ENCODE peak calls at places on chromosomes 13 and 19, in five cellular contexts. One of them, this sample, is unnamed.

GRCh38 chr13:101218484-101218883 is 197.8 kb downstream of the NALCN start:
- DNase-seq in hepatocyte: no peak
- DNase-seq in H54: no peak
- DNase-seq in activated CD4-positive, CD25-positive, alpha-beta regulatory T cell: no peak
- DNase-seq in brain microvascular endothelial cell: peak; percentile 20
- DNase-seq in this sample: no peak

GRCh38 chr19:45767881-45768643 is 990 bp downstream of the SIX5 start:
- DNase-seq in hepatocyte: peak; percentile 83
- DNase-seq in H54: peak; percentile 40
- DNase-seq in brain microvascular endothelial cell: peak; percentile 45
- DNase-seq in activated CD4-positive, CD25-positive, alpha-beta regulatory T cell: no peak
- DNase-seq in this sample: peak; percentile 64

GRCh38 chr19:55838906-55839305 is 2.6 kb downstream of the NLRP4 start:
- DNase-seq in brain microvascular endothelial cell: no peak
- DNase-seq in H54: no peak
- DNase-seq in activated CD4-positive, CD25-positive, alpha-beta regulatory T cell: no peak
- DNase-seq in hepatocyte: no peak
- DNase-seq in this sample: no peak

GRCh38 chr13:36282818-36283432 is 14.7 kb downstream of the CCDC169 start:
- DNase-seq in hepatocyte: peak; percentile 66
- DNase-seq in brain microvascular endothelial cell: no peak
- DNase-seq in H54: no peak
- DNase-seq in activated CD4-positive, CD25-positive, alpha-beta regulatory T cell: no peak
- DNase-seq in this sample: no peak

GRCh38 chr19:13092206-13092605 is 10.5 kb downstream of the LYL1 start:
- DNase-seq in brain microvascular endothelial cell: no peak
- DNase-seq in hepatocyte: no peak
- DNase-seq in H54: no peak
- DNase-seq in activated CD4-positive, CD25-positive, alpha-beta regulatory T cell: no peak
- DNase-seq in this sample: no peak

GRCh38 chr13:30108913-30109237 is 198.5 kb downstream of the KATNAL1 start:
- DNase-seq in activated CD4-positive, CD25-positive, alpha-beta regulatory T cell: no peak
- DNase-seq in brain microvascular endothelial cell: no peak
- DNase-seq in H54: no peak
- DNase-seq in hepatocyte: peak; percentile 92
- DNase-seq in this sample: no peak

GRCh38 chr19:30064776-30065494 is 122.9 kb downstream of the URI1 start:
- DNase-seq in activated CD4-positive, CD25-positive, alpha-beta regulatory T cell: no peak
- DNase-seq in brain microvascular endothelial cell: no peak
- DNase-seq in hepatocyte: no peak
- DNase-seq in H54: no peak
- DNase-seq in this sample: no peak

GRCh38 chr19:28242317-28242927 is 970.5 kb downstream of the UQCRFS1 start:
- DNase-seq in activated CD4-positive, CD25-positive, alpha-beta regulatory T cell: no peak
- DNase-seq in H54: peak; percentile 31
- DNase-seq in hepatocyte: peak; percentile 30
- DNase-seq in brain microvascular endothelial cell: peak; percentile 12
- DNase-seq in this sample: no peak

GRCh38 chr19:12723383-12723642 is 419 bp downstream of the TNPO2 start:
- DNase-seq in hepatocyte: no peak
- DNase-seq in activated CD4-positive, CD25-positive, alpha-beta regulatory T cell: no peak
- DNase-seq in brain microvascular endothelial cell: no peak
- DNase-seq in H54: no peak
- DNase-seq in this sample: no peak

GRCh38 chr19:37963190-37963947 is 56.4 kb downstream of the SIPA1L3 start:
- DNase-seq in brain microvascular endothelial cell: peak; percentile 29
- DNase-seq in hepatocyte: no peak
- DNase-seq in activated CD4-positive, CD25-positive, alpha-beta regulatory T cell: no peak
- DNase-seq in H54: no peak
- DNase-seq in this sample: no peak

GRCh38 chr13:48222358-48223015 is 10.5 kb upstream of the ITM2B start:
- DNase-seq in activated CD4-positive, CD25-positive, alpha-beta regulatory T cell: no peak
- DNase-seq in brain microvascular endothelial cell: no peak
- DNase-seq in hepatocyte: no peak
- DNase-seq in H54: no peak
- DNase-seq in this sample: no peak

GRCh38 chr13:59641758-59642157 is 522.0 kb downstream of the DIAPH3 start:
- DNase-seq in hepatocyte: no peak
- DNase-seq in brain microvascular endothelial cell: no peak
- DNase-seq in H54: no peak
- DNase-seq in activated CD4-positive, CD25-positive, alpha-beta regulatory T cell: no peak
- DNase-seq in this sample: no peak

GRCh38 chr19:18650468-18651001 is 13.7 kb downstream of the KLHL26 start:
- DNase-seq in brain microvascular endothelial cell: peak; percentile 85
- DNase-seq in H54: no peak
- DNase-seq in hepatocyte: no peak
- DNase-seq in activated CD4-positive, CD25-positive, alpha-beta regulatory T cell: no peak
- DNase-seq in this sample: no peak

GRCh38 chr19:55013596-55013995 is 24.5 kb downstream of the GP6 start:
- DNase-seq in H54: no peak
- DNase-seq in activated CD4-positive, CD25-positive, alpha-beta regulatory T cell: no peak
- DNase-seq in brain microvascular endothelial cell: no peak
- DNase-seq in hepatocyte: no peak
- DNase-seq in this sample: no peak

GRCh38 chr19:53906211-53907192 is 2.6 kb upstream of the CACNG7 start:
- DNase-seq in hepatocyte: peak; percentile 56
- DNase-seq in H54: peak; percentile 98
- DNase-seq in activated CD4-positive, CD25-positive, alpha-beta regulatory T cell: peak; percentile 48
- DNase-seq in brain microvascular endothelial cell: no peak
- DNase-seq in this sample: peak; percentile 75

GRCh38 chr19:34274284-34274826 is 20.0 kb downstream of the GARRE1 start:
- DNase-seq in brain microvascular endothelial cell: no peak
- DNase-seq in activated CD4-positive, CD25-positive, alpha-beta regulatory T cell: no peak
- DNase-seq in hepatocyte: no peak
- DNase-seq in H54: no peak
- DNase-seq in this sample: no peak

GRCh38 chr13:30020726-30021312 is 170.4 kb upstream of the UBL3 start:
- DNase-seq in brain microvascular endothelial cell: no peak
- DNase-seq in hepatocyte: no peak
- DNase-seq in activated CD4-positive, CD25-positive, alpha-beta regulatory T cell: no peak
- DNase-seq in H54: peak; percentile 16
- DNase-seq in this sample: no peak

GRCh38 chr13:48838193-48839000 is 137.3 kb upstream of the FNDC3A start:
- DNase-seq in H54: no peak
- DNase-seq in brain microvascular endothelial cell: no peak
- DNase-seq in hepatocyte: no peak
- DNase-seq in activated CD4-positive, CD25-positive, alpha-beta regulatory T cell: no peak
- DNase-seq in this sample: no peak